ENCODE peak calls at places on chromosomes 7 and 10, in four cellular contexts. One of them, this sample, is unnamed.

GRCh38 chr10:65675236-65675635 is 1250.6 kb upstream of the LRRTM3 start:
- DNase-seq in HepG2: peak; percentile 59
- DNase-seq in GM12892: no peak
- DNase-seq in H1: no peak
- DNase-seq in this sample: no peak

GRCh38 chr10:52308251-52309031 is 5.6 kb upstream of the DKK1 start:
- DNase-seq in HepG2: peak; percentile 72
- DNase-seq in GM12892: no peak
- DNase-seq in H1: no peak
- DNase-seq in this sample: peak; percentile 41

GRCh38 chr10:22252801-22253577 is 35.2 kb upstream of the EBLN1 start:
- DNase-seq in GM12892: peak; percentile 15
- DNase-seq in H1: no peak
- DNase-seq in HepG2: no peak
- DNase-seq in this sample: peak; percentile 16

GRCh38 chr7:155230169-155230593 is 67.5 kb upstream of the INSIG1 start:
- DNase-seq in H1: no peak
- DNase-seq in GM12892: no peak
- DNase-seq in HepG2: peak; percentile 23
- DNase-seq in this sample: no peak

GRCh38 chr10:77504870-77505257 is 132.7 kb downstream of the KCNMA1 start:
- DNase-seq in HepG2: no peak
- DNase-seq in H1: no peak
- DNase-seq in GM12892: no peak
- DNase-seq in this sample: no peak

GRCh38 chr10:83603708-83604107 is 535.6 kb upstream of the GHITM start:
- DNase-seq in HepG2: no peak
- DNase-seq in H1: no peak
- DNase-seq in GM12892: no peak
- DNase-seq in this sample: peak; percentile 4

GRCh38 chr10:46553238-46554049 is 3.0 kb downstream of the GPRIN2 start:
- DNase-seq in GM12892: no peak
- DNase-seq in HepG2: no peak
- DNase-seq in H1: no peak
- DNase-seq in this sample: peak; percentile 19

GRCh38 chr10:99984201-99984600 is 25.5 kb downstream of the DNMBP start:
- DNase-seq in GM12892: no peak
- DNase-seq in HepG2: no peak
- DNase-seq in H1: no peak
- DNase-seq in this sample: no peak

GRCh38 chr7:139441961-139442360 is 41.5 kb downstream of the KLRG2 start:
- DNase-seq in GM12892: no peak
- DNase-seq in HepG2: no peak
- DNase-seq in H1: no peak
- DNase-seq in this sample: no peak

GRCh38 chr10:133133471-133134231 is 26.4 kb upstream of the KNDC1 start:
- DNase-seq in H1: no peak
- DNase-seq in HepG2: no peak
- DNase-seq in GM12892: peak; percentile 20
- DNase-seq in this sample: no peak

GRCh38 chr10:129962092-129962494 is 2.0 kb downstream of the EBF3 start:
- DNase-seq in GM12892: no peak
- DNase-seq in HepG2: no peak
- DNase-seq in H1: no peak
- DNase-seq in this sample: no peak

GRCh38 chr7:117808910-117809705 is 64.1 kb downstream of the CTTNBP2 start:
- DNase-seq in GM12892: no peak
- DNase-seq in HepG2: no peak
- DNase-seq in H1: no peak
- DNase-seq in this sample: no peak

GRCh38 chr7:111835066-111835465 is 272.8 kb upstream of the IMMP2L start:
- DNase-seq in GM12892: no peak
- DNase-seq in HepG2: no peak
- DNase-seq in H1: no peak
- DNase-seq in this sample: no peak

GRCh38 chr7:68581417-68581816 is 1016.9 kb upstream of the AUTS2 start:
- DNase-seq in H1: no peak
- DNase-seq in GM12892: no peak
- DNase-seq in HepG2: no peak
- DNase-seq in this sample: no peak

GRCh38 chr10:69787681-69788080 is 14.0 kb upstream of the COL13A1 start:
- DNase-seq in H1: no peak
- DNase-seq in GM12892: no peak
- DNase-seq in HepG2: no peak
- DNase-seq in this sample: no peak

GRCh38 chr10:17651891-17652290 is 7.9 kb downstream of the STAM start:
- DNase-seq in HepG2: no peak
- DNase-seq in H1: no peak
- DNase-seq in GM12892: no peak
- DNase-seq in this sample: no peak

GRCh38 chr10:21368728-21369425 is 156.6 kb downstream of the SKIDA1 start:
- DNase-seq in HepG2: no peak
- DNase-seq in GM12892: no peak
- DNase-seq in H1: no peak
- DNase-seq in this sample: no peak

GRCh38 chr7:92973964-92974363 is 137.6 kb upstream of the CDK6 start:
- DNase-seq in HepG2: no peak
- DNase-seq in GM12892: no peak
- DNase-seq in H1: no peak
- DNase-seq in this sample: no peak

GRCh38 chr10:90222372-90222771 is 521.0 kb downstream of the KIF20B start:
- DNase-seq in GM12892: no peak
- DNase-seq in HepG2: no peak
- DNase-seq in H1: no peak
- DNase-seq in this sample: no peak

GRCh38 chr7:4667776-4668509 is 14.2 kb upstream of the FOXK1 start:
- DNase-seq in HepG2: no peak
- DNase-seq in H1: no peak
- DNase-seq in GM12892: no peak
- DNase-seq in this sample: no peak

GRCh38 chr7:115249080-115249479 is 327.2 kb downstream of the MDFIC start:
- DNase-seq in H1: no peak
- DNase-seq in GM12892: no peak
- DNase-seq in HepG2: no peak
- DNase-seq in this sample: no peak

GRCh38 chr10:46516660-46517416 is 39.6 kb downstream of the GPRIN2 start:
- DNase-seq in H1: no peak
- DNase-seq in HepG2: no peak
- DNase-seq in GM12892: no peak
- DNase-seq in this sample: no peak

GRCh38 chr7:137592232-137592896 is 248.8 kb upstream of the PTN start:
- DNase-seq in HepG2: peak; percentile 46
- DNase-seq in H1: peak; percentile 25
- DNase-seq in GM12892: no peak
- DNase-seq in this sample: peak; percentile 16

GRCh38 chr7:12737364-12737763 is 49.9 kb downstream of the ARL4A start:
- DNase-seq in GM12892: no peak
- DNase-seq in H1: no peak
- DNase-seq in HepG2: no peak
- DNase-seq in this sample: no peak

GRCh38 chr7:2446676-2447075 is 29.5 kb downstream of the GRIFIN start:
- DNase-seq in H1: no peak
- DNase-seq in HepG2: no peak
- DNase-seq in GM12892: no peak
- DNase-seq in this sample: no peak

GRCh38 chr7:135802697-135803096 is 54.1 kb upstream of the FAM180A start:
- DNase-seq in GM12892: no peak
- DNase-seq in H1: no peak
- DNase-seq in HepG2: no peak
- DNase-seq in this sample: no peak

GRCh38 chr7:6367701-6368211 is 80.0 kb downstream of the DAGLB start:
- DNase-seq in GM12892: no peak
- DNase-seq in HepG2: no peak
- DNase-seq in H1: no peak
- DNase-seq in this sample: no peak

GRCh38 chr7:152989889-152990380 is 230.4 kb downstream of the ACTR3B start:
- DNase-seq in GM12892: no peak
- DNase-seq in H1: no peak
- DNase-seq in HepG2: peak; percentile 31
- DNase-seq in this sample: no peak

GRCh38 chr10:94282369-94282768 is 80.4 kb downstream of the NOC3L start:
- DNase-seq in GM12892: no peak
- DNase-seq in H1: no peak
- DNase-seq in HepG2: no peak
- DNase-seq in this sample: no peak

GRCh38 chr10:102565793-102566192 is 62.0 kb downstream of the SUFU start:
- DNase-seq in GM12892: no peak
- DNase-seq in HepG2: peak; percentile 9
- DNase-seq in H1: peak; percentile 77
- DNase-seq in this sample: no peak

GRCh38 chr10:10508241-10508640 is 509.4 kb upstream of the CELF2 start:
- DNase-seq in GM12892: no peak
- DNase-seq in H1: no peak
- DNase-seq in HepG2: no peak
- DNase-seq in this sample: no peak

GRCh38 chr10:89502556-89502955 is 32.8 kb downstream of the SLC16A12 start:
- DNase-seq in H1: no peak
- DNase-seq in GM12892: no peak
- DNase-seq in HepG2: no peak
- DNase-seq in this sample: no peak

GRCh38 chr7:47664650-47665049 is 82.7 kb upstream of the TNS3 start:
- DNase-seq in GM12892: no peak
- DNase-seq in HepG2: no peak
- DNase-seq in H1: no peak
- DNase-seq in this sample: no peak

GRCh38 chr7:47663239-47663638 is 81.3 kb upstream of the TNS3 start:
- DNase-seq in HepG2: no peak
- DNase-seq in GM12892: no peak
- DNase-seq in H1: no peak
- DNase-seq in this sample: no peak

GRCh38 chr7:47663841-47664240 is 81.9 kb upstream of the TNS3 start:
- DNase-seq in GM12892: no peak
- DNase-seq in HepG2: no peak
- DNase-seq in H1: no peak
- DNase-seq in this sample: no peak

GRCh38 chr7:47669178-47669878 is 87.4 kb upstream of the TNS3 start:
- DNase-seq in H1: no peak
- DNase-seq in HepG2: peak; percentile 37
- DNase-seq in GM12892: peak; percentile 79
- DNase-seq in this sample: peak; percentile 56

DNA sequence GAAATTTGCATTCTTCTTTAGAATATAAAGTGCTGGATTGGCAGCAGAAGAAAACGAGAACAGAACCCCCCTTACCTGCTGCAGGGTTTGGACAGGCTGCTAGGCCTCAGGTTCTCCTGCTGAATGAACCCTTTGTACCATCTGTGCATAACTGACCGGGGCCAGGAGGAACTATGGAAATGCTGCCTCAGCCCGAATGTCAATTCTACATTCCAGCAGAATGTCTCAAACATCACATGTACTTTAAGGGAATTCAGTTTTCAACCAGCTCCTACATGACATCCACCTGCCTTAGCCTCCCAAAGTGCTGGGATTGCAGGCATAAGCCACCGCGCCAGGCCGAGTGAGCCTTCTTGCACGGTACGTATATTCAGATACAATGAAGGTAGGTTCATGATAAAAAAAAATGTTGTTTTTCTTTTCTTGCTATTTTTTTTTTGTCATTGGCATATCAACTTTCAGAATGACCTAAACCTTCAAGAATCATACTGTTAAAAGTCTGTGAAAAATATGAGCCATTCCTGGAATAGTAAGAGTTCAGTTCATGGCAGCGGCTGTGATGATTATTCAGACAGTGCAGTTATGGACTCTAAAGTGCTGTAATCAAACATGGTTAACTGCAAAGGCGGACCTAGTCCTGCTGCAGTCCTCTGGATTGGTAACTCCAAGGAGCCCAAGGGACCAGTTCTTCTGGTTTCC is 84.4 kb upstream of the TNS3 start:
- DNase-seq in GM12892: no peak
- DNase-seq in H1: no peak
- DNase-seq in HepG2: peak; percentile 52
- DNase-seq in this sample: no peak
- TF ChIP-seq TAF1 in GM12892: no peak
- TF ChIP-seq TAF1 in H1: no peak
- TF ChIP-seq TAF1 in HepG2: no peak
- TF ChIP-seq TAF1 in this sample: no peak

GRCh38 chr7:108079291-108080057 is 50.7 kb downstream of the LAMB4 start:
- DNase-seq in HepG2: no peak
- DNase-seq in GM12892: no peak
- DNase-seq in H1: no peak
- DNase-seq in this sample: no peak
- TF ChIP-seq POLR2A in HepG2: no peak
- TF ChIP-seq POLR2A in GM12892: no peak
- TF ChIP-seq POLR2A in H1: no peak
- TF ChIP-seq POLR2A in this sample: no peak

DNA sequence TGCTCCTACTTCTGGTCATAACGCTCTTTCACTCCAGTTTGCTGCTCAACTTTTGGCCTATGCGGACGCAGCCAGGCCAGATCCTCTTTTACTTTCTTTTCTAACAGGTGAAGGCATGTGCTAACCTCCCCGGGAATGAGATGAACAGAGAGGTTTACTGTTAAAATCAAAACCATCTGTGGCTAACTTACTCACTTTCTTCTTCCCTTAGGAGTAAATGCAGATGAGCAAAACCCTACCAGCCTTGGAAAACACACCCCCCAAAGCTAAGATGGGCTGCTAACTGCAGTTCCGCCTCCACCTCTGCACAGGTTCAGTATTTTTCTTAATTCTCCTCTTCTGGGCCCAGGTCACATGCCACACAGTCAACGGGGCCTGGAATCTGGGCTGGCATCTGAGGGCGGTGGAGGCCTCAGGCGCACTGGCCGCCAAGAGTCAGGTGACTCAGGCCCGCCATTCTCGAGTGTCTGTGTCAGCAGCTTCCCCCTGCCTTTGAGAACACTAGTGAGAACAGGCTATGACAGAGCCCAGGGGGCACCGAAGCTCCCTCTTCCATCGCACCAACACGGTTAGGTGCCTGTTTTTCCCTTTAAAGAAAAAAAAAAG is 11.1 kb downstream of the FAM53B start:
- DNase-seq in GM12892: peak; percentile 55
- DNase-seq in HepG2: no peak
- DNase-seq in H1: no peak
- DNase-seq in this sample: no peak
- TF ChIP-seq POLR2AphosphoS5 in GM12892: peak; percentile 39
- TF ChIP-seq POLR2AphosphoS5 in HepG2: no peak
- TF ChIP-seq POLR2AphosphoS5 in H1: no peak
- TF ChIP-seq POLR2AphosphoS5 in this sample: no peak

DNA sequence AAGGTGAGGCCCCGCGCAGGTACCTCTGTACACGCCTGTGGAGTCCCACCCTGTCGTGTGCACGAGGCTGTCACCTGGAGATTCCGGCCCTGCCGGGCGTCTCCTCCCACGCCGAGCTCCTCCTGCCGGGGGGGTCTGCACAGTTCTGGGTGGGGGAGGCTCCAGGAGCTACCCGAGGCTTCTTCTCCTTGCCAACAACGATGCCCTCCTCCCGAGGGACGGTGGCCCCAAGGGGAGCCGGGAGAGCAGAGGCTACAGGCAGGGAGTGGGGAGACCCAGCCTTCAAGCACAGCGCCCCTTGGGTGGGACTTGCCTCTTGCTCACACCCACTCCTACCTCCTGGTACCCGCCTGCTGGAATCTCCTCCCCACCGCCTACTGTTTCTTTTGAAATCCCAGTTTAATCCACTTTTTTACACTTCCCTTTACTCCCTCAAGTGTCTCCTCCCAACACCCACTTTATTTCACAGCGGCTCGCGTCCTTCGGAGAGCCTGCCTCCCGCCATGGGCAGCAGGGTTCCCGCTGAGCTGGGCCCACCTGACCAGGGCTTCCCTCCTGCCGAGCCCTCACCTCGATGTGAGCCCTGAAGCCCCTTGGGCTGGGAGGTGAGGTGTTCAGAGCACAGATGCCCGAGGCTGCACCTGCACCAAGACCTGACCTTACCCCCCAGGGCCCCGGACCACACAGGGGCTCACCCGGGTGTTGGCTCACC is 338.1 kb downstream of the DNAJB6 start:
- DNase-seq in GM12892: no peak
- DNase-seq in H1: no peak
- DNase-seq in HepG2: no peak
- DNase-seq in this sample: no peak
- TF ChIP-seq TAF1 in GM12892: no peak
- TF ChIP-seq TAF1 in H1: no peak
- TF ChIP-seq TAF1 in HepG2: no peak
- TF ChIP-seq TAF1 in this sample: no peak